ENCODE peak calls at places on chromosomes 11 and 22, in four cellular contexts. L is RWPE2, S is tibial artery, W is GM13977. Q is an unnamed sample.
A peak's percentile ranks its signal among the peaks of the same experiment; 100 is the strongest.

GRCh38 chr11:78039919-78040671 is 17.0 kb upstream of the KCTD14 start:
- DNase-seq in L (peak; percentile 74), S (peak; percentile 79), W (peak; percentile 53), Q (peak; percentile 54)

GRCh38 chr11:47270331-47271271 is 668 bp downstream of the MADD start:
- DNase-seq in L (no peak), S (no peak), W (peak; percentile 43), Q (no peak)

GRCh38 chr11:44877908-44878459 is 72.7 kb downstream of the TP53I11 start:
- DNase-seq in L (no peak), S (no peak), W (no peak), Q (no peak)

GRCh38 chr22:39545310-39546063 is 12.9 kb upstream of the RPS19BP1 start:
- DNase-seq in L (no peak), S (no peak), W (no peak), Q (no peak)

GRCh38 chr11:123431619-123432018 is 1.6 kb downstream of the GRAMD1B start:
- DNase-seq in L (no peak), S (no peak), W (no peak), Q (no peak)

GRCh38 chr11:10392680-10393079 is 62.4 kb upstream of the AMPD3 start:
- DNase-seq in L (no peak), S (no peak), W (no peak), Q (no peak)

GRCh38 chr11:129117595-129118350 is 74.4 kb downstream of the ARHGAP32 start:
- DNase-seq in L (no peak), S (no peak), W (peak; percentile 40), Q (peak; percentile 62)

GRCh38 chr11:3051435-3052108 is 5.7 kb downstream of the CARS1 start:
- DNase-seq in L (no peak), S (no peak), W (no peak), Q (no peak)

GRCh38 chr11:74019860-74020259 is 11.0 kb upstream of the UCP3 start:
- DNase-seq in L (no peak), S (no peak), W (no peak), Q (no peak)

GRCh38 chr11:42161886-42162285 is 702.4 kb upstream of the LRRC4C start:
- DNase-seq in L (no peak), S (no peak), W (no peak), Q (no peak)

GRCh38 chr11:33706546-33706945 is 5.9 kb upstream of the C11orf91 start:
- DNase-seq in L (no peak), S (no peak), W (no peak), Q (no peak)

GRCh38 chr11:18594999-18595749 is 4.4 kb upstream of the MISFA start:
- DNase-seq in L (no peak), S (no peak), W (no peak), Q (peak; percentile 28)

GRCh38 chr22:47114813-47115517 is 352.5 kb downstream of the TBC1D22A start:
- DNase-seq in L (no peak), S (peak; percentile 51), W (no peak), Q (no peak)

GRCh38 chr11:86151188-86152005 is 82.5 kb upstream of the PICALM start:
- DNase-seq in L (no peak), S (peak; percentile 89), W (no peak), Q (no peak)

GRCh38 chr22:48748860-48749554 is 1078.7 kb downstream of the BRD1 start:
- DNase-seq in L (no peak), S (no peak), W (no peak), Q (no peak)

GRCh38 chr22:50162391-50162956 is 8.1 kb upstream of the PANX2 start:
- DNase-seq in L (no peak), S (no peak), W (no peak), Q (no peak)

GRCh38 chr11:71080239-71081097 is 171.9 kb downstream of the SHANK2 start:
- DNase-seq in L (no peak), S (no peak), W (peak; percentile 77), Q (peak; percentile 15)

GRCh38 chr22:43291381-43291780 is 51.8 kb downstream of the SCUBE1 start:
- DNase-seq in L (no peak), S (no peak), W (no peak), Q (no peak)

GRCh38 chr11:79431535-79431934 is 9.3 kb downstream of the TENM4 start:
- DNase-seq in L (no peak), S (no peak), W (no peak), Q (no peak)

GRCh38 chr11:113082501-113082900 is 121.3 kb downstream of the NCAM1 start:
- DNase-seq in L (no peak), S (no peak), W (no peak), Q (no peak)

GRCh38 chr11:111603633-111604130 is 1.4 kb downstream of the SIK2 start:
- DNase-seq in L (no peak), S (no peak), W (no peak), Q (no peak)

GRCh38 chr22:29727248-29727551 is 7.4 kb downstream of the CABP7 start:
- DNase-seq in L (no peak), S (no peak), W (peak; percentile 77), Q (no peak)
- TF ChIP-seq CTCF in L (peak; percentile 31), S (peak; percentile 17), W (peak; percentile 61), Q (peak; percentile 44)

GRCh38 chr11:788009-788640 is 1.8 kb downstream of the CEND1 start:
- DNase-seq in L (no peak), S (no peak), W (no peak), Q (no peak)
- TF ChIP-seq CTCF in L (no peak), S (no peak), W (no peak), Q (no peak)

DNA sequence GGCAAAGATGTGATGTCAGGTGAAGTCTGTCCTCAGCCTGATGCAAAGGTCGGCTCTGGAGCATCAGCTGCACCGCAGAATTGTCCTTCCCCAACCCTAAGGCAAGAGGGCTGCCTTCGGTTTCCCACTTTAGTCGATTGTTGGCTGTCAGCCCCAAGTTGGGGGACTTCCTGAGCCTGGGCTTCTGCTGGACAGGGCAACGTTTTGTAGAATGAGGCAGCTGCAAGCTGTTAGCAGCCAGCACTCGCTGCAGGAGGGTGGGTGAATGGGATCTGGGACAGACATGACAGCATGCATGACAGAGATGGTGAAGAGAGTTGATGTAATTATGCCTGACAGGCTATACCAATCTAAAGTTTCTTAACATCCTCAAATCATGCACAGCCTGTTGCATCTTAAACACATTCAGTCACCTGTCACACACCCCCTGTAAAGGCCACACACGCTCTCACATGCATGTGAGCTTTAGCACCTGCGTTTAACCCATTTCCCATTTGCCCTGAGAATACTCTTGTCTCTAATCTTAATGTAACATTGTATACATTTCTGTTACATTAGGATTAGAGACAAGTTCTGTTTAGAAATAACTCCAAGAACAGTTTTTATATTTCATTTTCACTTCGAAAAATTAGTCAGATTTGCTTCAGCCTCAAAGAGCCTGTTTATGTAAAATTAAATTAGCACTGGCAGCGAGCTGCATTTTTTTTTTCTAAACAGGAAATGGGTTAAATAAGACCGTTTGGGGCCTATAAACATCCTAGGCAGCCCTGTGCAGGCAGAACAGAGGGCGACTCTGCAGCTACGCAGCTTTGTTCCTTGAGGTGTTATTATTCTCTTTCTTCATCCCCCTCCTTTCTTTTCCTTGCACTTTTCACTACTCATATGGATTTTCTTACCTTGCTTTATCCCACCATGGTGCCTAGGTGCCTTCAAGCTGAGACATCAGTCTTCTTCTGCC is 49.0 kb downstream of the CWC15 start:
- DNase-seq in L (no peak), S (no peak), W (no peak), Q (no peak)
- TF ChIP-seq CTCF in L (no peak), S (no peak), W (no peak), Q (no peak)

GRCh38 chr11:13009476-13009920 is 382 bp downstream of the RASSF10 start:
- DNase-seq in L (no peak), S (no peak), W (peak; percentile 30), Q (no peak)

GRCh38 chr11:13011366-13012036 is 2.4 kb downstream of the RASSF10 start:
- DNase-seq in L (no peak), S (no peak), W (peak; percentile 23), Q (no peak)

GRCh38 chr11:13008625-13009475 is at the start of gene RASSF10:
- DNase-seq in L (peak; percentile 82), S (no peak), W (peak; percentile 29), Q (no peak)

GRCh38 chr11:13010737-13011342 is 1.7 kb downstream of the RASSF10 start:
- DNase-seq in L (no peak), S (no peak), W (peak; percentile 26), Q (no peak)

GRCh38 chr11:13009921-13010736 is 1.0 kb downstream of the RASSF10 start:
- DNase-seq in L (peak; percentile 61), S (no peak), W (peak; percentile 22), Q (no peak)
- TF ChIP-seq CTCF in L (peak; percentile 21), S (no peak), W (no peak), Q (no peak)

DNA sequence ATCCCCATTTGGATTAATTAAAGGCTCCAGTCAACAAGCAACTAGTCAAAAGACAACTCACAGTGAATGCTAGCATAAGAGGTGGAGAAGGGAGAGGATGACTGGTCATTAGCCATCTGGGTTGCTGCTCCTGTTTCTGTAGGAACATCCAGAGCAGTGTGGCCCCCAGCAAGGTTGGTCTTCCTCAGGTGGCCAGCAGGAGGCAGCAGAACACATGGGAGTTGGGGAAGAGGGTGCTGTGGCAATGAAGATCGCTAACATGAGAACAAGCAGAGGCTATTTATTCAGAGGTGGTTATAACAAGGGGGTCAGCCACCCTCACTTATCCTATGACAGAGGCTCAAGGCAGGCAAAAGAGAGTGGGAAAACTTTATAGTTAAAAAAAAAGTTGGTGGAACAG is 21.3 kb downstream of the IZUMO1R start:
- DNase-seq in L (no peak), S (no peak), W (peak; percentile 70), Q (no peak)
- TF ChIP-seq CTCF in L (peak; percentile 30), S (no peak), W (peak; percentile 97), Q (peak; percentile 36)

GRCh38 chr22:34055525-34056200 is 135.4 kb upstream of the LARGE1 start:
- DNase-seq in L (no peak), S (no peak), W (no peak), Q (no peak)
- TF ChIP-seq CTCF in L (peak; percentile 25), S (no peak), W (no peak), Q (no peak)

GRCh38 chr11:134939905-134940304 is 527.9 kb upstream of the B3GAT1 start:
- DNase-seq in L (no peak), S (no peak), W (no peak), Q (no peak)
- TF ChIP-seq CTCF in L (no peak), S (no peak), W (peak; percentile 20), Q (no peak)

GRCh38 chr11:8019671-8020597 is 32.8 kb downstream of the EIF3F start:
- DNase-seq in L (no peak), S (no peak), W (peak; percentile 58), Q (no peak)
- TF ChIP-seq CTCF in L (no peak), S (no peak), W (no peak), Q (no peak)

GRCh38 chr11:62921201-62921572 is at the start of gene CHRM1:
- DNase-seq in L (no peak), S (no peak), W (no peak), Q (no peak)

GRCh38 chr11:62923634-62924411 is 2.7 kb upstream of the CHRM1 start:
- DNase-seq in L (no peak), S (no peak), W (peak; percentile 61), Q (no peak)

GRCh38 chr11:62921573-62922188 is 518 bp upstream of the CHRM1 start:
- DNase-seq in L (no peak), S (no peak), W (no peak), Q (no peak)

GRCh38 chr11:62922189-62922589 is 1.0 kb upstream of the CHRM1 start:
- DNase-seq in L (no peak), S (no peak), W (no peak), Q (no peak)

GRCh38 chr11:62922653-62923371 is 1.6 kb upstream of the CHRM1 start:
- DNase-seq in L (no peak), S (no peak), W (peak; percentile 75), Q (no peak)
- TF ChIP-seq CTCF in L (no peak), S (no peak), W (peak; percentile 72), Q (peak; percentile 37)